ENCODE peak calls at places on chromosomes 4 and X, in eight cellular contexts. V is RPMI8226, P is pancreas, R is EL, B is omental fat pad, M is DMS153, J is GM12865, Y is SK-N-SH. A is an unnamed sample.
A peak's percentile ranks its signal among the peaks of the same experiment; 100 is the strongest.

GRCh38 chr4:163587867-163588266 is 93.4 kb downstream of the TMA16 start:
- DNase-seq in V (peak; percentile 5), P (no peak), R (peak; percentile 1), B (no peak), M (no peak), J (peak; percentile 68), Y (peak; percentile 16), A (no peak)

GRCh38 chr4:52684896-52685295 is 25.8 kb upstream of the USP46 start:
- DNase-seq in V (no peak), P (no peak), R (no peak), B (no peak), M (no peak), J (peak; percentile 18), Y (no peak), A (no peak)

GRCh38 chr4:84796388-84796787 is 170.1 kb downstream of the WDFY3 start:
- DNase-seq in V (no peak), P (no peak), R (no peak), B (no peak), M (no peak), J (no peak), Y (peak; percentile 16), A (no peak)

GRCh38 chrX:7088968-7089615 is 58.4 kb upstream of the STS start:
- DNase-seq in V (peak; percentile 45), P (no peak), R (no peak), B (no peak), M (no peak), J (peak; percentile 49), Y (no peak), A (no peak)

GRCh38 chr4:145732895-145733880 is 53.2 kb downstream of the C4orf51 start:
- DNase-seq in V (peak; percentile 56), P (peak; percentile 96), R (peak; percentile 93), B (peak; percentile 76), M (peak; percentile 86), J (peak; percentile 89), Y (peak; percentile 96), A (peak; percentile 76)

GRCh38 chr4:113499696-113500095 is 261.8 kb downstream of the CAMK2D start:
- DNase-seq in V (no peak), P (no peak), R (peak; percentile 48), B (no peak), M (no peak), J (no peak), Y (no peak), A (peak; percentile 12)

GRCh38 chr4:113908829-113909228 is 70.6 kb downstream of the ARSJ start:
- DNase-seq in V (no peak), P (no peak), R (no peak), B (no peak), M (no peak), J (peak; percentile 18), Y (no peak), A (no peak)

GRCh38 chr4:95998311-95998710 is 158.4 kb downstream of the PDHA2 start:
- DNase-seq in V (no peak), P (no peak), R (no peak), B (no peak), M (no peak), J (no peak), Y (no peak), A (no peak)